ENCODE peak calls at places on chromosomes 13 and 19, in six cellular contexts. B is H1, Q is K562, D is HCT116, K is HepG2, R is GM12878. W is an unnamed sample.

GRCh38 chr13:72290962-72291681 is 424.1 kb upstream of the DACH1 start:
- DNase-seq in D (peak), R (no peak), K (no peak), Q (no peak), B (no peak), W (peak)

GRCh38 chr13:54768214-54768613 is 1739.6 kb downstream of the OLFM4 start:
- DNase-seq in Q (no peak), B (no peak), R (no peak), K (no peak), D (no peak), W (no peak)

GRCh38 chr19:36151144-36152051 is 849 bp downstream of the COX7A1 start:
- DNase-seq in Q (peak), K (no peak), R (no peak), D (no peak), B (no peak), W (no peak)

GRCh38 chr19:39100500-39101166 is 16.5 kb downstream of the ACP7 start:
- DNase-seq in B (no peak), K (no peak), R (no peak), D (no peak), Q (no peak), W (no peak)

GRCh38 chr13:60431108-60431700 is 34.2 kb downstream of the TDRD3 start:
- DNase-seq in K (peak), Q (peak), R (peak), D (peak), B (no peak), W (peak)

GRCh38 chr13:44648392-44649117 is 72.4 kb upstream of the TSC22D1 start:
- DNase-seq in B (no peak), R (no peak), K (peak), Q (no peak), D (peak), W (no peak)

GRCh38 chr13:46686171-46686570 is 110.8 kb downstream of the ESD start:
- DNase-seq in K (no peak), Q (no peak), B (no peak), D (no peak), R (no peak), W (no peak)

GRCh38 chr13:95709101-95709500 is 32.2 kb downstream of the DNAJC3 start:
- DNase-seq in R (no peak), Q (no peak), D (no peak), B (no peak), K (no peak), W (no peak)

GRCh38 chr13:22080832-22081231 is 410.0 kb downstream of the FGF9 start:
- DNase-seq in D (no peak), K (no peak), B (no peak), R (no peak), Q (no peak), W (no peak)

GRCh38 chr13:110380359-110381028 is 73.4 kb downstream of the COL4A2 start:
- DNase-seq in B (no peak), D (no peak), R (no peak), K (no peak), Q (no peak), W (no peak)

GRCh38 chr19:9835507-9835949 is 410 bp downstream of the PIN1 start:
- DNase-seq in Q (no peak), R (no peak), D (no peak), K (no peak), B (no peak), W (no peak)

GRCh38 chr13:23777571-23777870 is 111.7 kb downstream of the MIPEP start:
- DNase-seq in D (no peak), K (no peak), B (no peak), R (no peak), Q (no peak), W (no peak)

GRCh38 chr13:23776698-23777570 is 112.3 kb downstream of the MIPEP start:
- DNase-seq in B (no peak), D (no peak), K (no peak), Q (no peak), R (peak), W (no peak)

GRCh38 chr13:23772717-23773116 is 116.5 kb downstream of the MIPEP start:
- DNase-seq in B (no peak), D (no peak), Q (no peak), R (no peak), K (no peak), W (no peak)

GRCh38 chr13:23778879-23779278 is 110.3 kb downstream of the MIPEP start:
- DNase-seq in K (peak), R (no peak), D (no peak), Q (no peak), B (no peak), W (no peak)

GRCh38 chr13:23778007-23778687 is 111.1 kb downstream of the MIPEP start:
- DNase-seq in R (no peak), D (no peak), B (no peak), K (no peak), Q (no peak), W (no peak)
- TF ChIP-seq ZNF274 in R (no peak), D (no peak), B (no peak), K (no peak), Q (no peak), W (no peak)

DNA sequence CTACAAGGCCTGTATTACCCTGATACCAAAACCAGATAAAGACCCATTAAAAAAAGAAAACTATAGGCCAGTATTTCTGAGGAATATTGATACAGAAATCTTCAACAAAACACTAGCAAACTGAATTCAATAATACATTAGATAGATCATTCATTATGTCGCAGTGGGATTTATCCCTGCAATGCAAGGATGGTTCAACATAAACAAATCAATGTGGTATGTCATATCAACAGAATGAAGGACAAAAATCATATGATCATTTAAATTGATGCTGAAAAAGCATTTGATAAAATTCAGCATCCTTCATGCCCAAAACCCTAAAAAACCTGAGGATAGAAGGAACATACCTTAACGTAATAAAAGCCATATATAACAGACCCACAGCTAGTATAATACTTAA is 50.0 kb downstream of the RB1 start:
- DNase-seq in Q (no peak), B (no peak), K (no peak), D (no peak), R (no peak), W (no peak)
- TF ChIP-seq YY1 in Q (no peak), B (no peak), K (no peak), D (no peak), R (no peak), W (no peak)

DNA sequence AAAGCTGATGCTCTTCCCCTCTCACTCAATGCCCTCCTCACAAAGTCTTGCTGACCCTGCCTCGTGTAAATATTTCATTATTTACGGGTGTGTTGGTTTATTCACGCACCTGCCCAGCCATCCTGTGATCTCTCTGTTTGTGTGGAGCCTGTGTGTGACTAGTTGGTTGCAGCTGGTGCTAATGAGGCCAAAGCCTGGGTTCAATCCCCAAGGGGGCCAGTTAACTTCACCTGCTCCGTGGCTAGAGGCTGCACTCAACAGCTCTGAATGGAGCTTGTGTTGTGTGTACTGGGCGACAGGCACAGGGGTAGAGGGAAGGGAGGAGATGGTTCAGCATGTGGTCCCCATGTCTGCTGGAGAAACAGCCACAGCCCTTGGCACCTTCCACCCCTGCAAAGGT is 109.5 kb downstream of the DNAJC15 start:
- DNase-seq in Q (no peak), R (no peak), B (no peak), D (no peak), K (no peak), W (no peak)
- H3K9ac ChIP-seq in Q (no peak), R (no peak), B (no peak), D (no peak), K (no peak), W (no peak)

GRCh38 chr13:43422061-43422460 is 364.7 kb downstream of the ENOX1 start:
- DNase-seq in R (no peak), B (no peak), K (no peak), Q (no peak), D (no peak), W (no peak)

GRCh38 chr13:43426355-43426754 is 360.4 kb downstream of the ENOX1 start:
- DNase-seq in R (no peak), Q (no peak), K (no peak), D (no peak), B (no peak), W (no peak)

GRCh38 chr13:43428545-43429287 is 358.1 kb downstream of the ENOX1 start:
- DNase-seq in D (no peak), K (no peak), Q (no peak), R (no peak), B (no peak), W (no peak)

GRCh38 chr13:43424386-43424785 is 362.4 kb downstream of the ENOX1 start:
- DNase-seq in Q (no peak), B (no peak), D (no peak), R (no peak), K (no peak), W (no peak)

DNA sequence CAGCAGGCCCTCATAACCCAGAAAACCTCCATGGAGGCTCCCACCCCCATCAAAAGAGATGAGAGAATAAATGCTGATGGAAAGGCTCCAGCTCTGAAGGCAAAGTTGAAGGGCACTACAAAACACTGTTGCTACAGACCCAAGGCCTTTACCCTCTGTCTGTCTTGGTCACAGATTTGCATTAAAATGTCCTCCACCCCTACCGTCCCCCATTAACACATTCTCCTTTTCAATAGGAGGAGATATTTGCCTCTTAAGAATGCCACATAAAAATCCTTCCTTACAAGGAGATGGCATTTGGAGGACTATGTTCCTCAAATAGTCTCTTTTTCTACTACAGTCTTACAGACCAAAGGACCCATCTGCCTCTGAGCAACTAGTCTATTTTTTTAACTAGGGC is 361.5 kb downstream of the ENOX1 start:
- DNase-seq in B (no peak), K (no peak), D (no peak), R (no peak), Q (no peak), W (peak)
- TF ChIP-seq ZNF274 in B (no peak), K (no peak), D (no peak), R (no peak), Q (no peak), W (no peak)

GRCh38 chr13:74056829-74057564 is 77.2 kb downstream of the KLF12 start:
- DNase-seq in B (no peak), D (no peak), R (no peak), K (no peak), Q (no peak), W (no peak)
- TF ChIP-seq YY1 in B (no peak), D (no peak), R (no peak), K (no peak), Q (no peak), W (no peak)

DNA sequence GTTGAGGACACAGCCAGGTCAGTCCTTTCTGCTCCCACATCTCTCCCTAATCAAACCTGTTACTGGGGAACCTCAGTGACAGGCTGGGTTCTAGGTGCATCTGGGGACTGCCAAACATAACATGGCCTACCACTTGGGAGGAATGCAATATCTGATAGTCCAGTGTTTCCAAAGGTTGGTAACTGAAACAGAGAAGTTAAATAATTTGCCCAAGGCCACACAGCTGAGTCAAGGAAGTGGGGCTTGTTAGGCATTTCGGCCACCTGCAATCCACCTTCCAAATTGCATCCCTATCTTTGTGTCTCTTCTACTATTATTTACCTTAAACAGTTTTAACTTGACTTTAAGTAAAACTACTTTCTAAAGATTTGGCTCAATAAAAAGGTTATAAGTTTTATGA is 731.3 kb downstream of the UQCRFS1 start:
- DNase-seq in D (no peak), K (no peak), Q (no peak), B (no peak), R (no peak), W (no peak)
- H3K9ac ChIP-seq in D (no peak), K (no peak), Q (peak), B (no peak), R (no peak), W (no peak)

DNA sequence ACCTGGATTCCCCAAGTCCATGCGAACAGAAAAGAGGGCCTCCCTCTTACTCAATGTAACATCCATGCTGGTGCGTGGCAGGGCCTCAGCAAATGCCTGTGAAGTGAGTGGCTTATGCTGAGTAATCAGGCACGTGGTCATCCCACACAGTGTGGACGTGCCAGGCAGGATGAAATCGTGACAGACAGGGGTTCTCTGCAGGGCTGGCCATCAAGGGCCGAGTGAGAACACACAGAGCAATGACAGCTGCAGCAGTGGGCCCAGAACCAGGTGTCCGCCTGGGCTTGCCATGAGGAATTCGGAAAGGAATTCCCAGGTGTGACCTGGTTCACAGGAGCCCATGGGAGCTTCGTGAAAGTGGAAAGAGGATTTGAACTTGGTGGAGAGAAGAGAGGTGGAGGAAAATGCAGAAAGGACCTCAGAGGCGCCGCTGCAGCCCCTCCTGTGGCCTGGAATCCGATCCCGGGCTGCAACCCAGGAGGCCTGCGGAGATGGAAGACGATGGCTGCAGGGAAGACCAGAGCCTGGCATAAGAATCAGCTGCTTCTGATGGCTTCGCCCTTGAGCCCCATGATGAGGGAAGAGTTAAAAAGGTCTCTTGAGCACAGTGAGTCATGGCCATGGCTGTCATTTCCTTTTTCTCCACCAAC is 34.6 kb upstream of the SOX1 start:
- DNase-seq in R (no peak), B (no peak), D (no peak), K (no peak), Q (no peak), W (no peak)
- TF ChIP-seq ZNF274 in R (no peak), B (no peak), D (no peak), K (no peak), Q (no peak), W (no peak)

W was measured in NT2/D1.